ENCODE peak calls at places on chromosomes 16 and 17, in six cellular contexts. Z is tibial nerve, G is A549, M is bronchial epithelial cell, C is body of pancreas, K is stomach. V is an unnamed sample.

GRCh38 chr16:23398987-23399805 is 53.8 kb downstream of the COG7 start:
- DNase-seq in K (no peak), M (no peak), G (no peak), Z (no peak), C (peak), V (no peak)

GRCh38 chr16:31474173-31474714 is 2.3 kb downstream of the TGFB1I1 start:
- DNase-seq in M (no peak), Z (no peak), K (no peak), G (no peak), C (no peak), V (no peak)

GRCh38 chr16:89900885-89901284 is 17.8 kb upstream of the MC1R start:
- DNase-seq in M (no peak), K (no peak), G (no peak), C (no peak), Z (no peak), V (no peak)

GRCh38 chr17:78709119-78709681 is 72.9 kb downstream of the CYTH1 start:
- DNase-seq in M (no peak), K (peak), Z (no peak), C (no peak), G (no peak), V (no peak)

GRCh38 chr17:3026856-3027751 is 36.3 kb downstream of the OR1D5 start:
- DNase-seq in Z (no peak), K (no peak), C (no peak), M (no peak), G (no peak), V (no peak)

GRCh38 chr17:60442271-60443201 is 20.2 kb downstream of the CHCT1 start:
- DNase-seq in C (no peak), Z (no peak), K (no peak), G (no peak), M (peak), V (no peak)

GRCh38 chr17:79943354-79944241 is 92.1 kb downstream of the TBC1D16 start:
- DNase-seq in C (no peak), M (no peak), Z (no peak), G (no peak), K (no peak), V (peak)

GRCh38 chr16:84584678-84585077 is 33.2 kb downstream of the COTL1 start:
- DNase-seq in G (no peak), M (no peak), Z (no peak), C (no peak), K (no peak), V (no peak)

GRCh38 chr16:75289189-75289588 is 37.8 kb upstream of the BCAR1 start:
- DNase-seq in Z (no peak), K (no peak), G (no peak), C (peak), M (peak), V (no peak)

GRCh38 chr16:23803591-23804123 is 32.1 kb upstream of the PRKCB start:
- DNase-seq in G (peak), M (peak), C (peak), K (peak), Z (no peak), V (no peak)

GRCh38 chr17:199195-199604 is 17.8 kb upstream of the DOC2B start:
- DNase-seq in Z (no peak), K (no peak), C (peak), G (no peak), M (no peak), V (no peak)

GRCh38 chr16:79164378-79164720 is 436.2 kb downstream of the MAF start:
- DNase-seq in K (no peak), C (no peak), G (no peak), M (no peak), Z (no peak), V (no peak)

GRCh38 chr17:64377769-64378282 is 12.8 kb downstream of the PECAM1 start:
- DNase-seq in G (no peak), C (no peak), M (no peak), K (no peak), Z (no peak), V (no peak)

GRCh38 chr17:1561420-1562177 is 993 bp downstream of the PITPNA start:
- DNase-seq in G (peak), M (no peak), Z (no peak), K (no peak), C (peak), V (no peak)

GRCh38 chr17:3870871-3871306 is 22.0 kb downstream of the CAMKK1 start:
- DNase-seq in M (no peak), C (peak), G (no peak), Z (no peak), K (peak), V (no peak)

GRCh38 chr17:4478318-4478830 is 20.3 kb upstream of the SPNS2 start:
- DNase-seq in K (no peak), Z (no peak), M (no peak), C (no peak), G (no peak), V (no peak)

GRCh38 chr17:40187238-40187637 is 10.0 kb downstream of the RAPGEFL1 start:
- DNase-seq in M (no peak), K (no peak), G (no peak), Z (no peak), C (no peak), V (no peak)

GRCh38 chr17:4444782-4445473 is 11.2 kb downstream of the SPNS3 start:
- DNase-seq in K (peak), C (peak), Z (peak), G (no peak), M (peak), V (peak)

GRCh38 chr16:3728424-3729160 is 11.3 kb upstream of the TRAP1 start:
- DNase-seq in G (no peak), K (no peak), C (no peak), M (no peak), Z (no peak), V (no peak)

GRCh38 chr16:64910351-64910750 is 211.5 kb downstream of the CDH11 start:
- DNase-seq in M (no peak), G (no peak), C (peak), Z (peak), K (no peak), V (no peak)

GRCh38 chr17:66526827-66527226 is 224.4 kb downstream of the PRKCA start:
- DNase-seq in Z (no peak), K (no peak), C (no peak), G (no peak), M (no peak), V (no peak)

GRCh38 chr17:15501788-15502187 is 34.4 kb upstream of the CDRT4 start:
- DNase-seq in K (no peak), M (no peak), Z (no peak), G (no peak), C (no peak), V (no peak)

GRCh38 chr16:89172171-89172900 is 788 bp downstream of the CDH15 start:
- DNase-seq in G (no peak), Z (no peak), M (no peak), K (no peak), C (no peak), V (no peak)

GRCh38 chr16:9406039-9406438 is 314.6 kb downstream of the HAPSTR1 start:
- DNase-seq in K (no peak), G (no peak), C (no peak), Z (no peak), M (no peak), V (no peak)

GRCh38 chr16:51888534-51888933 is 658.4 kb downstream of the TOX3 start:
- DNase-seq in K (no peak), C (no peak), Z (no peak), M (peak), G (no peak), V (no peak)

GRCh38 chr17:55587608-55588139 is 76.4 kb upstream of the SMIM36 start:
- DNase-seq in Z (peak), C (no peak), M (no peak), K (no peak), G (no peak), V (no peak)

GRCh38 chr16:70705056-70705455 is 19.2 kb upstream of the MTSS2 start:
- DNase-seq in K (no peak), C (no peak), M (no peak), G (no peak), Z (no peak), V (no peak)

GRCh38 chr16:85652431-85653221 is 36.1 kb downstream of the GINS2 start:
- DNase-seq in G (peak), Z (no peak), K (peak), C (peak), M (peak), V (peak)

GRCh38 chr16:19835989-19836421 is 48.6 kb downstream of the GPRC5B start:
- DNase-seq in K (no peak), G (no peak), C (no peak), M (no peak), Z (no peak), V (no peak)

GRCh38 chr17:77726549-77726957 is 231.9 kb upstream of the TNRC6C start:
- DNase-seq in Z (no peak), C (no peak), K (no peak), M (no peak), G (no peak), V (no peak)

GRCh38 chr16:48321307-48322036 is 63.7 kb downstream of the SIAH1 start:
- DNase-seq in C (no peak), Z (no peak), K (no peak), G (no peak), M (peak), V (no peak)

GRCh38 chr16:57265850-57266530 is 18.5 kb downstream of the PLLP start:
- DNase-seq in C (peak), K (peak), G (no peak), M (peak), Z (peak), V (no peak)

GRCh38 chr16:57764341-57765159 is 29.0 kb downstream of the KATNB1 start:
- DNase-seq in K (no peak), C (no peak), Z (no peak), G (peak), M (peak), V (no peak)

GRCh38 chr16:67426950-67427349 is 4.0 kb upstream of the HSD11B2 start:
- DNase-seq in Z (no peak), M (no peak), C (no peak), K (no peak), G (no peak), V (no peak)

GRCh38 chr17:47305302-47305923 is 18.3 kb upstream of the EFCAB13 start:
- DNase-seq in G (peak), K (no peak), Z (no peak), M (peak), C (no peak), V (peak)

GRCh38 chr16:81823111-81823510 is 44.0 kb downstream of the PLCG2 start:
- DNase-seq in C (no peak), M (no peak), Z (no peak), G (no peak), K (peak), V (no peak)

GRCh38 chr16:35208001-35208935 is 1748.9 kb downstream of the TP53TG3F start:
- DNase-seq in M (no peak), G (no peak), C (no peak), Z (no peak), K (no peak), V (no peak)

GRCh38 chr17:77825621-77826020 is 132.9 kb upstream of the TNRC6C start:
- DNase-seq in M (no peak), G (no peak), C (no peak), K (no peak), Z (no peak), V (no peak)

GRCh38 chr17:82272495-82273326 is 789 bp downstream of the CSNK1D start:
- DNase-seq in Z (no peak), M (no peak), K (no peak), G (peak), C (peak), V (no peak)

GRCh38 chr17:6443692-6444572 is at the start of gene PIMREG:
- DNase-seq in C (peak), M (peak), K (peak), Z (peak), G (peak), V (peak)

GRCh38 chr16:53817812-53818211 is 113.9 kb downstream of the FTO start:
- DNase-seq in M (no peak), C (no peak), Z (no peak), K (no peak), G (no peak), V (no peak)
- TF ChIP-seq CTCF in M (no peak), C (no peak), Z (no peak), K (no peak), G (no peak), V (no peak)

GRCh38 chr16:45454-45853 is 8.0 kb downstream of the POLR3K start:
- DNase-seq in G (no peak), C (peak), M (peak), K (no peak), Z (no peak), V (no peak)
- H3K4me3 ChIP-seq in G (no peak), C (no peak), M (no peak), K (no peak), Z (no peak), V (no peak)

GRCh38 chr16:87061521-87061920 is 255.7 kb downstream of the C16orf95 start:
- DNase-seq in C (no peak), Z (no peak), K (no peak), M (no peak), G (no peak), V (no peak)

GRCh38 chr16:87058728-87059250 is 258.4 kb downstream of the C16orf95 start:
- DNase-seq in G (no peak), M (no peak), C (no peak), Z (no peak), K (no peak), V (peak)

GRCh38 chr16:87057951-87058560 is 259.1 kb downstream of the C16orf95 start:
- DNase-seq in G (no peak), M (no peak), Z (no peak), K (no peak), C (no peak), V (peak)

GRCh38 chr16:87062569-87063442 is 254.4 kb downstream of the C16orf95 start:
- DNase-seq in K (peak), M (peak), G (peak), Z (peak), C (peak), V (peak)

GRCh38 chr16:87060026-87060986 is 256.9 kb downstream of the C16orf95 start:
- DNase-seq in M (no peak), Z (no peak), C (no peak), G (no peak), K (no peak), V (peak)
- TF ChIP-seq CTCF in M (no peak), Z (no peak), C (no peak), G (no peak), K (no peak), V (peak)

DNA sequence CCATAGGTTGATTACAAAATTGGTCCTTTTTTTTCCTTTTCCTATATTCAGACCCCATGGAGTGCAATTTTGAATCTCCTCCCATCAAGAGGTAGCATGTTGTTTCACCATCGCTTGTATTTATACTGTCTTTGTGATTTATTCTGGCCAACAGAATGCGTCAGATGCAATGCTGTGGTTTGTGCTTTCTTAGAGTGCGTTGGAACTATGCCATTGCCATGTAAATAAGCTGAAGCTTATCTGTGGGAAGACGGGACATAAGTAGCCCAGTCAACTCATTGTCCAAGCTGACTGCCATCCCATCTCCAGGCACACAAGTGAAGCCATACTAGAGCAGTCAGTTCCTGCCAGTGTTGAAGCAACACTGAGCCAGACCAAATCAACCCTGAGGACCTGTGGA is 1339.3 kb upstream of the GOT2 start:
- DNase-seq in Z (no peak), C (no peak), K (no peak), G (no peak), M (no peak), V (no peak)
- H3K4me3 ChIP-seq in Z (no peak), C (no peak), K (no peak), G (no peak), M (no peak), V (no peak)

DNA sequence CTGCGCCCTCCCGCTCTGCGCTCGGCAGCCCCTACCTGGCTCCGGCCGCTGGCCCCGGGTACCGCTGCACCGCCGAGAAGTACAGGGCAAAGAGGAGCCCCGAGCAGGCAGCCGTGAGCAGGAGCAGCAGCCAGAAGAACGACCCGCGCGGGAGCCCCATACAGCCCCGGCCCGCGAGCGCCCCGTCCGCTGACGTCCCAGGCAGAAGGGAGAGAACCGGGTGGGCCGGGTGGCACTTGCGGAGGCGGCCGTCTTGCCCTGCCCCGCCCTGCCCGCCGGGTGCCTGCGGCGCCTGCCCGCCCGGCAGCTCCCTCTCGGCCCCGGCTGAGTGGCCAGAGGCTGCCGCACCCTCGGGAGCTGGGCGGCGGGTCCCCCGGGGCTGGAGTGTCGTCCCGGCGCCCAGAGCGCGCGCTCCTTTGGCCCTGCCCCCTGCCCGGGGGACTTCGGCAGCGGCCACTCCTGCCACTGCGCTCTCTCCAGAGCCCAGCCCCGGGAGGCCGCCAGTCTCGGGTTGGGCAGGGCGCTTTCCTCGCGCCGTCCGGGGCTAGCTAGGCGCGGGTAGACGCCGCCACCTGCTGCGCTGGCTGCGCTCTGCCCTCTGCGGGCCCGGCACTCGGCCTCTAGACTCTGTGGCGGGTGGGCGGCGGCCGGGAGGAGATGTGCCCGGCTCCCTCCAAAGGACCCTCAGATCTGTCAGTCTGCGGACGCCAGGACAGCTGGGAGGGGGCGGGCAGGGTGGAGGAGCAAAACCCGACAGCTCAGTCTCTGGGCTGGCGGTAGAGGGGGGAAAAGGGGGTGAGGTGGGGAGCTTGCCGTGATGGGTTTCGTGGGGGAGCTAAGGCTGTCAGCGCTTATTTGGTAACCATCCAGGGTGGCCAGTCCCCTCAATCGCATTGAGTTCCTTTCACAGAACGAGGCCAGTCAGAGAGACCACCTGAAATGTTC is at the start of gene ST6GALNAC2:
- DNase-seq in Z (peak), C (peak), G (peak), M (peak), K (peak), V (peak)
- TF ChIP-seq CTCF in Z (peak), C (peak), G (peak), M (peak), K (peak), V (peak)

GRCh38 chr16:29898786-29899515 is 399 bp downstream of the SEZ6L2 start:
- DNase-seq in M (no peak), C (peak), G (peak), K (peak), Z (no peak), V (no peak)
- H3K4me3 ChIP-seq in M (peak), C (no peak), G (peak), K (peak), Z (no peak), V (no peak)

DNA sequence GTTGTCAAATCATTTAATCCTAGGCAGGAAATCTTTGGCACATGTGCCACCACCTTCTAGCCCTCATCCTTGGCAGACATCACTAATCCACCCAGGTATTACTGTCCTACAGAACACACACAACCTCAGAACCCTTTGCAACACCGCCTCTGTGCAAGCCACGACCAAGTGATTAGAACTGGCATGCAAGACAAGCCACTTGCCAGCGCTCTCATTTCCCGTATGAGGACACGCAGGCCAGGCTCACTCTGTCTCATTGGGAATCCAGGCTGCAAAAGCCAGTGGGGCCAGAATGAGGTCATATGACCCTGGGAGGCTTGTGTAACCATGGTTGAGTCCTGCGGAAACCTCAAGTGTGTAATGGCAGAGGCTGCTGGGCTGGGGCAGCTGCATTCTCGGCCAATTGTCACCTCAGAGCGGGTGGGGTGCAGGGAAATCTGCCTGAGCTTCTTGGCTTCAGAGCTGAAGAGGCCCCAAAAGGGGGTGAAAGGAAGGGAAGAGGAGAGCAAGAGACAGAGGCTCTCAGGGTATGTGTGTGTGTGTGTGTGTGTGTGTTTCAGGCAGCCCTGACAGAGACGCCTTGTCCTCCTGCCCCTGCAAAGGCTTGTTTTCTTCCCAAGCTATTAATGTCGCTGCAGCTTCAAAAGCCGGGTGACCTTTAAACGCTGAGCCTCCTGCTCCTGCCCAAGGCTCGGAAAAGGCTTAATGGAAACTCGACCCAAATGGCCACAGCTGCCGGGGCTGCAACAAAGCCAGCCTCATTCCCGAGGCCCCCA is 43.2 kb upstream of the MRPS23 start:
- DNase-seq in K (peak), G (peak), C (peak), Z (peak), M (peak), V (peak)
- TF ChIP-seq CTCF in K (no peak), G (no peak), C (no peak), Z (peak), M (no peak), V (no peak)

V was measured in ascending aorta.